ENCODE peak calls at places on chromosomes 12 and 14, in six cellular contexts. N is fibroblast of mammary gland, W is astrocyte of the spinal cord, H is fibroblast of lung, R is AG04450, U is AG04449. Y is an unnamed sample.

GRCh38 chr12:74441872-74442271 is 95.8 kb upstream of the ATXN7L3B start:
- DNase-seq in N (no peak), W (no peak), H (no peak), R (no peak), U (no peak), Y (no peak)

GRCh38 chr12:78530065-78530765 is 334.4 kb upstream of the SYT1 start:
- DNase-seq in N (peak), W (peak), H (peak), R (peak), U (no peak), Y (peak)

GRCh38 chr12:53631721-53632120 is 5.5 kb upstream of the ATF7 start:
- DNase-seq in N (no peak), W (no peak), H (no peak), R (no peak), U (no peak), Y (no peak)

GRCh38 chr12:89494411-89495231 is 30.0 kb downstream of the GALNT4 start:
- DNase-seq in N (peak), W (no peak), H (peak), R (no peak), U (no peak), Y (no peak)

GRCh38 chr12:87094356-87094755 is 838.2 kb upstream of the MGAT4C start:
- DNase-seq in N (no peak), W (no peak), H (no peak), R (no peak), U (no peak), Y (no peak)

GRCh38 chr12:50986961-50987737 is 34.8 kb downstream of the HIGD1C start:
- DNase-seq in N (peak), W (peak), H (peak), R (peak), U (no peak), Y (peak)

GRCh38 chr12:118330421-118331018 is 42.2 kb downstream of the TAOK3 start:
- DNase-seq in N (no peak), W (peak), H (peak), R (peak), U (peak), Y (no peak)

GRCh38 chr12:97386133-97386581 is 76.4 kb upstream of the RMST start:
- DNase-seq in N (no peak), W (peak), H (no peak), R (no peak), U (no peak), Y (peak)

GRCh38 chr14:52175982-52176502 is 91.5 kb upstream of the PTGDR start:
- DNase-seq in N (no peak), W (no peak), H (no peak), R (no peak), U (no peak), Y (no peak)

GRCh38 chr12:93879476-93880376 is 202.6 kb downstream of the CRADD start:
- DNase-seq in N (peak), W (peak), H (peak), R (peak), U (peak), Y (peak)

GRCh38 chr14:24368562-24369252 is 723 bp downstream of the NFATC4 start:
- DNase-seq in N (peak), W (peak), H (peak), R (no peak), U (peak), Y (peak)

GRCh38 chr14:71322660-71323250 is 415.5 kb downstream of the PCNX1 start:
- DNase-seq in N (peak), W (peak), H (peak), R (no peak), U (no peak), Y (peak)

GRCh38 chr12:110317921-110318320 is 36.9 kb downstream of the ATP2A2 start:
- DNase-seq in N (peak), W (peak), H (no peak), R (no peak), U (no peak), Y (no peak)

GRCh38 chr14:93879362-93879983 is 47.7 kb upstream of the FAM181A start:
- DNase-seq in N (no peak), W (no peak), H (no peak), R (no peak), U (no peak), Y (no peak)

GRCh38 chr12:67630373-67631088 is 18.0 kb upstream of the DYRK2 start:
- DNase-seq in N (no peak), W (peak), H (peak), R (no peak), U (no peak), Y (no peak)

GRCh38 chr14:90795744-90796143 is 20.5 kb downstream of the TTC7B start:
- DNase-seq in N (peak), W (peak), H (peak), R (peak), U (peak), Y (peak)

GRCh38 chr12:7130791-7131501 is 775 bp downstream of the CLSTN3 start:
- DNase-seq in N (peak), W (peak), H (peak), R (no peak), U (no peak), Y (no peak)

GRCh38 chr14:59829469-59829868 is 41.1 kb downstream of the RTN1 start:
- DNase-seq in N (no peak), W (no peak), H (no peak), R (no peak), U (no peak), Y (peak)

GRCh38 chr14:73136085-73136386 is 271 bp upstream of the PSEN1 start:
- DNase-seq in N (no peak), W (no peak), H (no peak), R (no peak), U (no peak), Y (no peak)

GRCh38 chr14:77086017-77086727 is 11.9 kb upstream of the CIPC start:
- DNase-seq in N (no peak), W (peak), H (no peak), R (no peak), U (no peak), Y (no peak)

GRCh38 chr14:41606249-41607118 is at the start of gene LRFN5:
- DNase-seq in N (peak), W (peak), H (peak), R (no peak), U (no peak), Y (no peak)

GRCh38 chr12:98253207-98253606 is 262.2 kb upstream of the TMPO start:
- DNase-seq in N (no peak), W (no peak), H (no peak), R (no peak), U (no peak), Y (no peak)

GRCh38 chr12:76024942-76025600 is 6.5 kb downstream of the PHLDA1 start:
- DNase-seq in N (peak), W (peak), H (peak), R (peak), U (peak), Y (peak)

GRCh38 chr12:66398931-66399625 is 96.8 kb downstream of the HELB start:
- DNase-seq in N (peak), W (peak), H (peak), R (no peak), U (no peak), Y (no peak)

GRCh38 chr14:102592969-102593840 is 756 bp downstream of the RCOR1 start:
- DNase-seq in N (peak), W (peak), H (no peak), R (no peak), U (no peak), Y (no peak)

GRCh38 chr12:124294686-124295315 is at the start of gene RFLNA:
- DNase-seq in N (no peak), W (no peak), H (no peak), R (no peak), U (no peak), Y (no peak)

GRCh38 chr12:98503343-98503592 is 12.1 kb upstream of the TMPO start:
- DNase-seq in N (peak), W (peak), H (peak), R (peak), U (peak), Y (peak)

GRCh38 chr14:29321646-29322045 is 555.1 kb downstream of the FOXG1 start:
- DNase-seq in N (peak), W (peak), H (peak), R (peak), U (no peak), Y (no peak)

GRCh38 chr14:34301107-34301734 is 160.8 kb downstream of the SPTSSA start:
- DNase-seq in N (peak), W (peak), H (peak), R (no peak), U (no peak), Y (peak)

GRCh38 chr12:101243074-101243473 is 33.0 kb upstream of the SLC5A8 start:
- DNase-seq in N (peak), W (no peak), H (no peak), R (no peak), U (no peak), Y (no peak)

GRCh38 chr12:127980585-127980984 is 286.4 kb upstream of the TMEM132C start:
- DNase-seq in N (no peak), W (no peak), H (no peak), R (no peak), U (no peak), Y (no peak)
- TF ChIP-seq CTCF in N (no peak), W (no peak), H (no peak), R (no peak), U (no peak), Y (no peak)

DNA sequence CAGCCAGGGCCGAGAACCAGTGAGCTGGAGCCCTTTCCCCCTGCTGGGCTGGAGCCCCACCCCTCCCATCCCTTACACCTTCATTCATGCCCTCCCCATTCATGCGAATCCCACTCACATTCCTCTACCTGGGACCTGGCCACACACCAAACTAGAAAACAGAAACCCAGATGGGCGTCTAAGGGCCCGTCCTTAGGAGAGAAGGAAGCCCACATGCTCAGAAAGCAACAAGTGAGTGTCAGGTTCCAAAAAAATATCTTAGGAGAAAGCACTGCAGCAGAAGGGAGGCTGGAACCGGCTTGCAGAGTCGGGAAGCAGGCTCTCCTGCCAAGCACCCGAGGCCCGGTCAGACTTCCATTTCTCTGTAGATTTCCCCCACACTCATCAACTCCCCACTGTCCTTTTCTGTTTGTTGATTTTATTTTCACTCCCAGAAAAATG is 13.6 kb downstream of the BCL11B start:
- DNase-seq in N (no peak), W (no peak), H (no peak), R (no peak), U (no peak), Y (no peak)
- H3K4me3 ChIP-seq in N (no peak), W (no peak), H (no peak), R (no peak), U (no peak), Y (no peak)

GRCh38 chr14:89728964-89729363 is 225.6 kb downstream of the EFCAB11 start:
- DNase-seq in N (no peak), W (no peak), H (no peak), R (no peak), U (no peak), Y (no peak)

GRCh38 chr14:89730692-89731091 is 223.8 kb downstream of the EFCAB11 start:
- DNase-seq in N (no peak), W (no peak), H (no peak), R (no peak), U (no peak), Y (no peak)

GRCh38 chr14:89736866-89737265 is 217.7 kb downstream of the EFCAB11 start:
- DNase-seq in N (no peak), W (no peak), H (peak), R (no peak), U (no peak), Y (no peak)

DNA sequence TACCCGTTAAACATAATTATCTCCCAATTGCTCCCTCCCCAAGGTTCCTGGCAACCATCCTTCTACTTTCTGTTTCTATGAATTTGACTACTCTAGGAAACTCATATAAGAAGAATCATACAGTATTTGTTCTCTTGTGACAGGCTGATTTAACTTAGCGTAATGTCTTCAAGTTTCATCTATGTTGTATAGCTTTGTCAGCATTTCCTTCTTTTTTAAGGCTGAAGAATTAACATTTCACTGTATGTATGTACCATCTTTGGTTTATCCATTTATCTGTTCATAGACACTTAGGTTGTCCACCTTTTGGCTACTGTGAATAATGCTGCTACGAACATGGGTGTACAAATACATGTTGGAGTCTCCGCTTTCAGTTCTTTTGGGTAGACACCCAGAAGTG is 223.0 kb downstream of the EFCAB11 start:
- DNase-seq in N (no peak), W (no peak), H (no peak), R (no peak), U (no peak), Y (no peak)
- TF ChIP-seq CTCF in N (no peak), W (no peak), H (no peak), R (no peak), U (no peak), Y (no peak)

DNA sequence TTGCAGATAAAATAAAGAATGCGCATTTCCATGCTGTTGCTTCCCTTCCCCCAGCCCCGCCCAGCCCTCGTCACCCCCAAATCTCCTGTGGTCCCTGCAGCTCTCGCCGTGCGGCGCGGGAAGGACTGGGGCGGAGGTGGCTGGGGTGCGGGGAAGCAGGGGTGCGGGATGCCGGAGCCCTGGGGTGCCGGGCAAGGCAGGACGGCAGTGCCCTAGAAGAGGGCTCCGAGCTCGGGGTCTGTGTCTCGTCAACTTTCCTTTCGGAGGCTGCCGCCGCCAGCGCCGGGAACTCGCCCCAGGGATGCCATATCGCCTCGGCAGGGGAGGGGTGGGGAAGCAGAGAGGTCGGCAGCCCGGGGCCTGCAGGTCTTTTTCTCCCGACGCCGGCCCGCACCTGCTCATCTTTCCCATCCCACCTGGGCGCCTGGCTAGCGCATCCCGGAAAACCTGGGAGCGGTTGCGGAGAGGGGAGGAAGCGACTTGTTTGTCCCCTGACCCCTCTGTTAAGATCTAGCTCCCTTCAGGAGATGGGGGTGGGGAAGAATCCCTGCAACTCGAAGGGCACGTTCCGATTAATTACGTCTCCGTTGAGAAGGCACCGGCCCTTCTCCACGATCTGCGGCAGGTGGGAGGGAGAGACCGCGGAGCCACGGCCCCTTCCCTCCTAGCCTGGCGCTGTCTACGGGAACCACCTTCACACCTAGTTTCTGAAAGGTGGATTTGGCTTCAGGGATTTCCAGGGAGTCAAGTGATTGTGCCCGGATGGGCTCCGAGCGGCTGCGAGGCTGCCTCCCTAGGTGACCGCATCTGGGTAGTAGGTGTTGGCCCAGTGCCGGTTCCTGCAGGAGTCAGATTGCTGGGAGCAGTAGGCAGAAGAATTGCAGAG is 621 bp downstream of the CNTN1 start:
- DNase-seq in N (no peak), W (no peak), H (no peak), R (no peak), U (no peak), Y (no peak)
- H3K4me3 ChIP-seq in N (peak), W (peak), H (no peak), R (no peak), U (no peak), Y (peak)

DNA sequence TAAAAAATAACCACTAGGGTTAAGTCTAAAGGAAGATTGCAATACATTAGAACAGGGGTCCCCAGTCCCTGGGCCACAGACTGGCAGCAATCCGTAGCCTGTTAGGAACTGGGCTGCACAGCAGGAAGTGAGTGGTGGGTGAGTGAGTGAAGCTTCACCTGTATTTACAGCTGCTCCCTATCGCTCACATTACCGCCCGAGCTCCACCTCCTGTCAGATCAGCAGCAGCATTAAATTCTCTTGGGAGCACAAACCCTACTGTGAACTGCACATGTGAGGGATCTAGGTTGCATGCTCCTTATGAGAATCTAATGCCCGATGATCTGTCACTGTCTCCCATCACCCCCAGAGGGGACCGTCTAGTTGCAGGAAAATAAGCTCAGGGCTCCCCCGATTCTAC is 15.5 kb downstream of the ADGRD1 start:
- DNase-seq in N (no peak), W (no peak), H (no peak), R (no peak), U (no peak), Y (no peak)
- TF ChIP-seq CTCF in N (no peak), W (no peak), H (no peak), R (no peak), U (no peak), Y (no peak)

GRCh38 chr12:44193281-44193680 is 357.4 kb downstream of the TMEM117 start:
- DNase-seq in N (no peak), W (no peak), H (no peak), R (no peak), U (no peak), Y (no peak)
- H3K4me3 ChIP-seq in N (no peak), W (no peak), H (no peak), R (no peak), U (no peak), Y (no peak)

GRCh38 chr12:105067511-105068031 is 16.7 kb downstream of the ALDH1L2 start:
- DNase-seq in N (peak), W (peak), H (peak), R (peak), U (no peak), Y (no peak)
- TF ChIP-seq CTCF in N (no peak), W (no peak), H (no peak), R (no peak), U (no peak), Y (no peak)

GRCh38 chr14:22533739-22534359 is 55.2 kb downstream of the DAD1 start:
- DNase-seq in N (no peak), W (no peak), H (no peak), R (no peak), U (no peak), Y (no peak)

GRCh38 chr14:22532345-22533056 is 56.5 kb downstream of the DAD1 start:
- DNase-seq in N (peak), W (peak), H (peak), R (no peak), U (no peak), Y (no peak)

GRCh38 chr14:22531451-22532344 is 57.3 kb downstream of the DAD1 start:
- DNase-seq in N (no peak), W (no peak), H (no peak), R (no peak), U (no peak), Y (no peak)

GRCh38 chr14:22534547-22534946 is 54.5 kb downstream of the DAD1 start:
- DNase-seq in N (no peak), W (no peak), H (no peak), R (no peak), U (no peak), Y (no peak)

GRCh38 chr14:22533057-22533704 is 55.8 kb downstream of the DAD1 start:
- DNase-seq in N (no peak), W (no peak), H (no peak), R (no peak), U (no peak), Y (no peak)
- H3K4me3 ChIP-seq in N (no peak), W (no peak), H (no peak), R (no peak), U (no peak), Y (no peak)

GRCh38 chr12:82350161-82350560 is 8.0 kb downstream of the CCDC59 start:
- DNase-seq in N (no peak), W (no peak), H (no peak), R (no peak), U (no peak), Y (no peak)

GRCh38 chr12:82357340-82357739 is 847 bp downstream of the CCDC59 start:
- DNase-seq in N (no peak), W (no peak), H (no peak), R (no peak), U (no peak), Y (no peak)

DNA sequence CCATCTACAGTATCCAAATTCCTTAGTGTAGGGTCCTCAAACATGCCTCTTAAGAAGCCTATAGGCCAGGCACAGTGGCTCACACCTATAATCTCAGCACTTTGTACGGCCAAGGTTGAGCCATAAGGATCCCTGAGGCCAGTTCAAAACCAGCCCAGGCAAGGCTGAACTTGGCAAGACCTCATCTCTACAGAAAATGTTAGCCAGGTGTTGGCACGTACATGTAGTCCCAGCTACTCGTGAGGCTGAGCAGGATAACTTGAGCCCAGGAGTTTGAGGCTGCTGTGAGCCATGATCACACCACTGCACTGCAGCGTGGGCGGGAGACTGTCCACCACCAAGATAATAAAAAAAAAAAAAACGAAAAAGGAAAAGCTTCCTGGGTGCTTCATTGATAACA is 6.8 kb downstream of the CCDC59 start:
- DNase-seq in N (no peak), W (no peak), H (no peak), R (no peak), U (no peak), Y (no peak)
- TF ChIP-seq CTCF in N (no peak), W (no peak), H (no peak), R (no peak), U (no peak), Y (no peak)

GRCh38 chr14:23364164-23364571 is 804 bp downstream of the EFS start:
- DNase-seq in N (no peak), W (no peak), H (peak), R (no peak), U (no peak), Y (no peak)
- H3K4me3 ChIP-seq in N (peak), W (peak), H (peak), R (peak), U (peak), Y (peak)

Y was measured in astrocyte of the cerebellum.